ENCODE peak calls at places on chromosomes 12 and 14, in nine cellular contexts. H, C, D, N, K, P, S, L and Y are unnamed samples.

GRCh38 chr14:39841088-39841487 is 408.9 kb upstream of the FBXO33 start:
- DNase-seq in S (no peak), C (no peak), N (no peak), H (no peak), D (no peak), K (no peak), L (no peak), P (no peak), Y (no peak)

GRCh38 chr12:16950041-16950677 is 344.2 kb upstream of the LMO3 start:
- DNase-seq in S (no peak), L (no peak), N (no peak), H (no peak), C (no peak), D (peak; percentile 71), P (peak; percentile 21), K (peak; percentile 52), Y (no peak)

GRCh38 chr14:100709252-100709955 is 17.3 kb upstream of the DLK1 start:
- DNase-seq in N (no peak), L (no peak), C (no peak), S (no peak), K (peak; percentile 87), H (peak; percentile 54), P (peak; percentile 67), D (no peak), Y (peak; percentile 27)

GRCh38 chr12:47795814-47796411 is 22.9 kb downstream of the SLC48A1 start:
- DNase-seq in S (no peak), D (no peak), C (no peak), L (no peak), N (no peak), K (no peak), P (no peak), H (no peak), Y (no peak)

GRCh38 chr14:101477648-101478047 is 83.6 kb upstream of the DIO3 start:
- DNase-seq in K (no peak), L (no peak), C (no peak), S (no peak), H (no peak), P (no peak), N (no peak), D (no peak), Y (no peak)

GRCh38 chr12:51868821-51869489 is 18.9 kb upstream of the ANKRD33 start:
- DNase-seq in P (peak; percentile 58), C (no peak), K (peak; percentile 84), L (no peak), S (peak; percentile 37), D (peak; percentile 83), N (peak; percentile 19), H (peak; percentile 38), Y (no peak)

GRCh38 chr14:60166144-60166543 is 946 bp upstream of the DHRS7 start:
- DNase-seq in P (no peak), K (peak; percentile 29), S (peak; percentile 7), N (peak; percentile 39), H (no peak), L (peak; percentile 13), D (no peak), C (no peak), Y (no peak)

GRCh38 chr12:79358716-79359341 is 331.9 kb downstream of the PAWR start:
- DNase-seq in S (no peak), D (no peak), L (no peak), P (no peak), H (no peak), N (no peak), K (no peak), C (no peak), Y (no peak)